ENCODE peak calls at places on chromosomes 3 and 15, in five cellular contexts. One of them, this sample, is unnamed.

GRCh38 chr3:20563236-20563635 is 377.2 kb upstream of the SGO1 start:
- DNase-seq in H9: no peak
- DNase-seq in neuronal stem cell: no peak
- DNase-seq in H1: no peak
- DNase-seq in IMR-90: no peak
- DNase-seq in this sample: no peak

GRCh38 chr3:72490688-72491430 is 357.4 kb downstream of the SHQ1 start:
- DNase-seq in H9: peak
- DNase-seq in neuronal stem cell: no peak
- DNase-seq in H1: no peak
- DNase-seq in IMR-90: no peak
- DNase-seq in this sample: peak

GRCh38 chr3:171977426-171977825 is 62.0 kb upstream of the FNDC3B start:
- DNase-seq in H9: no peak
- DNase-seq in neuronal stem cell: no peak
- DNase-seq in H1: no peak
- DNase-seq in IMR-90: no peak
- DNase-seq in this sample: no peak

GRCh38 chr3:53334742-53335141 is 12.6 kb downstream of the DCP1A start:
- DNase-seq in H9: no peak
- DNase-seq in neuronal stem cell: no peak
- DNase-seq in H1: no peak
- DNase-seq in IMR-90: no peak
- DNase-seq in this sample: no peak

GRCh38 chr3:150721285-150722130 is 17.8 kb upstream of the ERICH6 start:
- DNase-seq in H9: no peak
- DNase-seq in neuronal stem cell: peak
- DNase-seq in H1: no peak
- DNase-seq in IMR-90: peak
- DNase-seq in this sample: peak

GRCh38 chr3:53140575-53141467 is 10.6 kb upstream of the RFT1 start:
- DNase-seq in H9: no peak
- DNase-seq in neuronal stem cell: no peak
- DNase-seq in H1: no peak
- DNase-seq in IMR-90: peak
- DNase-seq in this sample: peak

GRCh38 chr15:71716990-71717389 is 93.4 kb upstream of the NR2E3 start:
- DNase-seq in H9: no peak
- DNase-seq in neuronal stem cell: no peak
- DNase-seq in H1: no peak
- DNase-seq in IMR-90: peak
- DNase-seq in this sample: no peak

GRCh38 chr3:49992351-49992750 is 52.4 kb downstream of the RBM6 start:
- DNase-seq in H9: no peak
- DNase-seq in neuronal stem cell: no peak
- DNase-seq in H1: no peak
- DNase-seq in IMR-90: no peak
- DNase-seq in this sample: no peak

GRCh38 chr3:166187237-166187636 is 350.0 kb upstream of the BCHE start:
- DNase-seq in H9: no peak
- DNase-seq in neuronal stem cell: no peak
- DNase-seq in H1: no peak
- DNase-seq in IMR-90: no peak
- DNase-seq in this sample: peak

GRCh38 chr3:101072299-101072698 is 79.1 kb upstream of the ABI3BP start:
- DNase-seq in H9: no peak
- DNase-seq in neuronal stem cell: no peak
- DNase-seq in H1: no peak
- DNase-seq in IMR-90: peak
- DNase-seq in this sample: no peak

GRCh38 chr15:101637549-101638318 is 14.4 kb downstream of the TM2D3 start:
- DNase-seq in H9: no peak
- DNase-seq in neuronal stem cell: no peak
- DNase-seq in H1: no peak
- DNase-seq in IMR-90: peak
- DNase-seq in this sample: no peak

GRCh38 chr15:31164573-31164912 is 63.0 kb upstream of the TRPM1 start:
- DNase-seq in H9: no peak
- DNase-seq in neuronal stem cell: no peak
- DNase-seq in H1: no peak
- DNase-seq in IMR-90: no peak
- DNase-seq in this sample: no peak

GRCh38 chr15:98807262-98807661 is 158.9 kb downstream of the IGF1R start:
- DNase-seq in H9: no peak
- DNase-seq in neuronal stem cell: no peak
- DNase-seq in H1: no peak
- DNase-seq in IMR-90: peak
- DNase-seq in this sample: no peak

GRCh38 chr15:74127954-74128784 is 2.2 kb upstream of the ISLR2 start:
- DNase-seq in H9: no peak
- DNase-seq in neuronal stem cell: no peak
- DNase-seq in H1: peak
- DNase-seq in IMR-90: no peak
- DNase-seq in this sample: no peak

GRCh38 chr15:29968099-29968892 is 114.5 kb upstream of the GOLGA8J start:
- DNase-seq in H9: peak
- DNase-seq in neuronal stem cell: peak
- DNase-seq in H1: peak
- DNase-seq in IMR-90: no peak
- DNase-seq in this sample: peak

GRCh38 chr15:60423540-60423939 is 25.8 kb upstream of the ANXA2 start:
- DNase-seq in H9: no peak
- DNase-seq in neuronal stem cell: peak
- DNase-seq in H1: no peak
- DNase-seq in IMR-90: peak
- DNase-seq in this sample: peak

GRCh38 chr15:100924436-100924835 is 5.3 kb downstream of the LRRK1 start:
- DNase-seq in H9: no peak
- DNase-seq in neuronal stem cell: no peak
- DNase-seq in H1: no peak
- DNase-seq in IMR-90: no peak
- DNase-seq in this sample: no peak

GRCh38 chr15:61046291-61046690 is 182.8 kb downstream of the RORA start:
- DNase-seq in H9: no peak
- DNase-seq in neuronal stem cell: no peak
- DNase-seq in H1: no peak
- DNase-seq in IMR-90: no peak
- DNase-seq in this sample: no peak

GRCh38 chr3:32956750-32957570 is 5.5 kb downstream of the CCR4 start:
- DNase-seq in H9: no peak
- DNase-seq in neuronal stem cell: no peak
- DNase-seq in H1: no peak
- DNase-seq in IMR-90: peak
- DNase-seq in this sample: no peak

GRCh38 chr3:177934001-177934891 is 602.0 kb upstream of the KCNMB2 start:
- DNase-seq in H9: no peak
- DNase-seq in neuronal stem cell: no peak
- DNase-seq in H1: no peak
- DNase-seq in IMR-90: peak
- DNase-seq in this sample: peak

GRCh38 chr15:48710952-48711495 is 65.5 kb upstream of the FBN1 start:
- DNase-seq in H9: no peak
- DNase-seq in neuronal stem cell: no peak
- DNase-seq in H1: no peak
- DNase-seq in IMR-90: no peak
- DNase-seq in this sample: peak

GRCh38 chr15:67076147-67076843 is 10.9 kb downstream of the SMAD3 start:
- DNase-seq in H9: no peak
- DNase-seq in neuronal stem cell: no peak
- DNase-seq in H1: no peak
- DNase-seq in IMR-90: peak
- DNase-seq in this sample: no peak

GRCh38 chr3:99006686-99007085 is 105.2 kb upstream of the DCBLD2 start:
- DNase-seq in H9: no peak
- DNase-seq in neuronal stem cell: no peak
- DNase-seq in H1: no peak
- DNase-seq in IMR-90: no peak
- DNase-seq in this sample: no peak

GRCh38 chr15:68412218-68412617 is 19.7 kb downstream of the ITGA11 start:
- DNase-seq in H9: peak
- DNase-seq in neuronal stem cell: no peak
- DNase-seq in H1: peak
- DNase-seq in IMR-90: no peak
- DNase-seq in this sample: no peak

GRCh38 chr15:44438402-44438801 is 11.0 kb downstream of the CTDSPL2 start:
- DNase-seq in H9: no peak
- DNase-seq in neuronal stem cell: no peak
- DNase-seq in H1: no peak
- DNase-seq in IMR-90: no peak
- DNase-seq in this sample: no peak

GRCh38 chr15:22936577-22937472 is 43.3 kb downstream of the CYFIP1 start:
- DNase-seq in H9: no peak
- DNase-seq in neuronal stem cell: no peak
- DNase-seq in H1: no peak
- DNase-seq in IMR-90: no peak
- DNase-seq in this sample: no peak

GRCh38 chr15:26864664-26865191 is 2.1 kb upstream of the GABRA5 start:
- DNase-seq in H9: peak
- DNase-seq in neuronal stem cell: peak
- DNase-seq in H1: peak
- DNase-seq in IMR-90: peak
- DNase-seq in this sample: peak

GRCh38 chr3:105715372-105715771 is 153.4 kb downstream of the CBLB start:
- DNase-seq in H9: no peak
- DNase-seq in neuronal stem cell: no peak
- DNase-seq in H1: no peak
- DNase-seq in IMR-90: peak
- DNase-seq in this sample: no peak

GRCh38 chr15:37370938-37371337 is 270.6 kb upstream of the MEIS2 start:
- DNase-seq in H9: no peak
- DNase-seq in neuronal stem cell: no peak
- DNase-seq in H1: no peak
- DNase-seq in IMR-90: no peak
- DNase-seq in this sample: no peak

GRCh38 chr3:112531358-112531781 is 30.4 kb downstream of the ATG3 start:
- DNase-seq in H9: no peak
- DNase-seq in neuronal stem cell: peak
- DNase-seq in H1: no peak
- DNase-seq in IMR-90: peak
- DNase-seq in this sample: peak

GRCh38 chr15:100125627-100126231 is 216.0 kb downstream of the ADAMTS17 start:
- DNase-seq in H9: no peak
- DNase-seq in neuronal stem cell: no peak
- DNase-seq in H1: no peak
- DNase-seq in IMR-90: no peak
- DNase-seq in this sample: no peak

GRCh38 chr3:55178336-55178735 is 250.5 kb upstream of the LRTM1 start:
- DNase-seq in H9: no peak
- DNase-seq in neuronal stem cell: no peak
- DNase-seq in H1: no peak
- DNase-seq in IMR-90: no peak
- DNase-seq in this sample: no peak
- H2BK5ac ChIP-seq in H9: no peak
- H2BK5ac ChIP-seq in neuronal stem cell: no peak
- H2BK5ac ChIP-seq in H1: no peak
- H2BK5ac ChIP-seq in IMR-90: peak
- H2BK5ac ChIP-seq in this sample: no peak

GRCh38 chr3:56935821-56936220 is 124.6 kb upstream of the SPATA12 start:
- DNase-seq in H9: no peak
- DNase-seq in neuronal stem cell: no peak
- DNase-seq in H1: no peak
- DNase-seq in IMR-90: no peak
- DNase-seq in this sample: no peak

GRCh38 chr3:56931816-56932215 is 128.6 kb upstream of the SPATA12 start:
- DNase-seq in H9: no peak
- DNase-seq in neuronal stem cell: no peak
- DNase-seq in H1: no peak
- DNase-seq in IMR-90: no peak
- DNase-seq in this sample: no peak

GRCh38 chr3:56930706-56931105 is 129.0 kb upstream of the ARHGEF3 start:
- DNase-seq in H9: no peak
- DNase-seq in neuronal stem cell: no peak
- DNase-seq in H1: no peak
- DNase-seq in IMR-90: no peak
- DNase-seq in this sample: no peak

GRCh38 chr3:56932858-56933257 is 127.6 kb upstream of the SPATA12 start:
- DNase-seq in H9: no peak
- DNase-seq in neuronal stem cell: no peak
- DNase-seq in H1: no peak
- DNase-seq in IMR-90: no peak
- DNase-seq in this sample: no peak

DNA sequence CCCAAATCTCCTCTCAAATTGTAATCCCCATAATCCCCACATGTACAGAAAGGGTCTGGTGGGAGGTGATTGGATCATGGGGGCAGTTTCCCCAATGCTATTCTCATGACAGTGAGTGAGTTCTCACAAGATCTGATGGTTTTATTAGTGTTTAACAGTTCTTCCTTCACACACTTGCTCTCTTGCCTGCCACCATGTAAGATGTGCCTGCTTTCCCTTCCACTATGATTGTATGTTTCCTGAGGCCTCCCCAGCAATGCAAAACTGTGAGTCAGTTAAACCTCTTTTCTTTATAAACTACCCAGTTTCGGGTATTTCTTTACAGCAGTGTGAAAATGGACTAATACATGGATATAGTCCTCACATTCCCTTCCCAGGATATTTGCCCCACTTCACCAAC is 126.7 kb upstream of the SPATA12 start:
- DNase-seq in H9: no peak
- DNase-seq in neuronal stem cell: no peak
- DNase-seq in H1: no peak
- DNase-seq in IMR-90: no peak
- DNase-seq in this sample: no peak
- H2AK5ac ChIP-seq in H9: no peak
- H2AK5ac ChIP-seq in neuronal stem cell: no peak
- H2AK5ac ChIP-seq in H1: no peak
- H2AK5ac ChIP-seq in IMR-90: no peak
- H2AK5ac ChIP-seq in this sample: no peak

GRCh38 chr3:31297899-31298298 is 234.8 kb upstream of the STT3B start:
- DNase-seq in H9: no peak
- DNase-seq in neuronal stem cell: no peak
- DNase-seq in H1: no peak
- DNase-seq in IMR-90: no peak
- DNase-seq in this sample: no peak

GRCh38 chr3:31290046-31290445 is 242.7 kb upstream of the STT3B start:
- DNase-seq in H9: no peak
- DNase-seq in neuronal stem cell: no peak
- DNase-seq in H1: no peak
- DNase-seq in IMR-90: no peak
- DNase-seq in this sample: no peak

GRCh38 chr3:31291818-31292217 is 240.9 kb upstream of the STT3B start:
- DNase-seq in H9: no peak
- DNase-seq in neuronal stem cell: no peak
- DNase-seq in H1: no peak
- DNase-seq in IMR-90: no peak
- DNase-seq in this sample: no peak

GRCh38 chr3:31295150-31295765 is 237.5 kb upstream of the STT3B start:
- DNase-seq in H9: no peak
- DNase-seq in neuronal stem cell: no peak
- DNase-seq in H1: no peak
- DNase-seq in IMR-90: no peak
- DNase-seq in this sample: peak

GRCh38 chr3:31294430-31295149 is 238.1 kb upstream of the STT3B start:
- DNase-seq in H9: no peak
- DNase-seq in neuronal stem cell: no peak
- DNase-seq in H1: no peak
- DNase-seq in IMR-90: peak
- DNase-seq in this sample: no peak
- H2BK5ac ChIP-seq in H9: no peak
- H2BK5ac ChIP-seq in neuronal stem cell: no peak
- H2BK5ac ChIP-seq in H1: no peak
- H2BK5ac ChIP-seq in IMR-90: no peak
- H2BK5ac ChIP-seq in this sample: peak

GRCh38 chr15:69558138-69558409 is 105.5 kb downstream of the RPLP1 start:
- DNase-seq in H9: no peak
- DNase-seq in neuronal stem cell: no peak
- DNase-seq in H1: no peak
- DNase-seq in IMR-90: no peak
- DNase-seq in this sample: no peak
- H2AK5ac ChIP-seq in H9: no peak
- H2AK5ac ChIP-seq in neuronal stem cell: no peak
- H2AK5ac ChIP-seq in H1: no peak
- H2AK5ac ChIP-seq in IMR-90: peak
- H2AK5ac ChIP-seq in this sample: no peak

This sample was measured in mesendoderm.